ENCODE peak calls at places on chromosomes 6 and 20, in four cellular contexts. D is ascending aorta, M is A549, F is transverse colon. U is an unnamed sample.

GRCh38 chr6:82086944-82087343 is 160.6 kb downstream of the IBTK start:
- DNase-seq in D (no peak), F (no peak), M (peak; percentile 49), U (no peak)

GRCh38 chr6:39664173-39664572 is 61.0 kb downstream of the KIF6 start:
- DNase-seq in M (no peak), F (no peak), D (no peak), U (no peak)

GRCh38 chr6:7909323-7910276 is 988 bp downstream of the TXNDC5 start:
- DNase-seq in F (peak; percentile 65), M (peak; percentile 49), D (no peak), U (no peak)

GRCh38 chr6:108330806-108331205 is 36.0 kb downstream of the AFG1L start:
- DNase-seq in M (no peak), F (no peak), D (no peak), U (no peak)

GRCh38 chr6:53723331-53723730 is 57.8 kb upstream of the KLHL31 start:
- DNase-seq in D (no peak), M (no peak), F (no peak), U (no peak)

GRCh38 chr20:33773412-33774089 is 37.6 kb upstream of the CHMP4B start:
- DNase-seq in D (no peak), F (no peak), M (no peak), U (no peak)

GRCh38 chr6:4956625-4957024 is 47.2 kb downstream of the RPP40 start:
- DNase-seq in D (no peak), F (no peak), M (no peak), U (no peak)

GRCh38 chr6:12150812-12151432 is 138.8 kb downstream of the HIVEP1 start:
- DNase-seq in F (peak; percentile 43), M (peak; percentile 25), D (no peak), U (peak; percentile 26)

GRCh38 chr6:13027200-13027599 is 301.1 kb downstream of the TBC1D7 start:
- DNase-seq in D (no peak), F (no peak), M (no peak), U (no peak)

GRCh38 chr6:21396313-21396712 is 197.2 kb upstream of the SOX4 start:
- DNase-seq in M (no peak), D (no peak), F (no peak), U (no peak)

GRCh38 chr6:89886378-89887120 is 7.7 kb upstream of the GJA10 start:
- DNase-seq in D (no peak), M (no peak), F (no peak), U (no peak)

GRCh38 chr6:41719796-41720620 is 15.4 kb downstream of the TFEB start:
- DNase-seq in F (peak; percentile 10), M (no peak), D (no peak), U (no peak)

GRCh38 chr6:37831457-37831856 is 11.9 kb downstream of the ZFAND3 start:
- DNase-seq in M (no peak), F (no peak), D (no peak), U (no peak)

GRCh38 chr6:112480551-112480950 is 133.4 kb downstream of the RFPL4B start:
- DNase-seq in M (no peak), F (no peak), D (no peak), U (no peak)

GRCh38 chr6:148746363-148747144 is at the start of gene UST:
- DNase-seq in F (peak; percentile 67), M (peak; percentile 47), D (peak; percentile 95), U (peak; percentile 69)

GRCh38 chr6:80163754-80164187 is 57.3 kb downstream of the BCKDHB start:
- DNase-seq in D (no peak), M (peak; percentile 4), F (no peak), U (no peak)

GRCh38 chr6:158026901-158027589 is 45.4 kb downstream of the SYNJ2 start:
- DNase-seq in D (no peak), M (no peak), F (no peak), U (peak; percentile 100)

GRCh38 chr6:157759028-157759427 is 64.0 kb upstream of the SNX9 start:
- DNase-seq in M (no peak), D (no peak), F (no peak), U (no peak)

GRCh38 chr6:30612213-30612612 is 4.8 kb downstream of the PPP1R10 start:
- DNase-seq in F (no peak), D (no peak), M (no peak), U (no peak)

GRCh38 chr20:52823303-52823702 is 148.9 kb upstream of the TSHZ2 start:
- DNase-seq in D (no peak), F (no peak), M (no peak), U (no peak)

GRCh38 chr20:2563116-2563515 is 26.7 kb downstream of the TMC2 start:
- DNase-seq in D (no peak), F (no peak), M (no peak), U (no peak)

GRCh38 chr6:149249370-149250357 is 67.8 kb upstream of the TAB2 start:
- DNase-seq in D (no peak), F (no peak), M (no peak), U (no peak)

GRCh38 chr6:33276864-33277662 is at the start of gene B3GALT4:
- DNase-seq in M (peak; percentile 46), F (peak; percentile 93), D (peak; percentile 84), U (peak; percentile 44)

GRCh38 chr6:53294095-53294494 is 54.7 kb downstream of the ELOVL5 start:
- DNase-seq in D (no peak), F (no peak), M (no peak), U (peak; percentile 87)

GRCh38 chr6:160239929-160240690 is 18.5 kb downstream of the SLC22A2 start:
- DNase-seq in M (no peak), F (no peak), D (no peak), U (no peak)

GRCh38 chr6:36874016-36874442 is 574 bp downstream of the PPIL1 start:
- DNase-seq in F (peak; percentile 25), M (peak; percentile 9), D (no peak), U (no peak)

GRCh38 chr6:108921547-108922331 is 73.5 kb downstream of the ARMC2 start:
- DNase-seq in D (no peak), F (no peak), M (no peak), U (no peak)

GRCh38 chr20:14488756-14489479 is 151.5 kb upstream of the FLRT3 start:
- DNase-seq in M (no peak), D (no peak), F (no peak), U (no peak)

GRCh38 chr6:40743226-40743625 is 156.1 kb upstream of the LRFN2 start:
- DNase-seq in D (no peak), F (no peak), M (no peak), U (peak; percentile 55)

DNA sequence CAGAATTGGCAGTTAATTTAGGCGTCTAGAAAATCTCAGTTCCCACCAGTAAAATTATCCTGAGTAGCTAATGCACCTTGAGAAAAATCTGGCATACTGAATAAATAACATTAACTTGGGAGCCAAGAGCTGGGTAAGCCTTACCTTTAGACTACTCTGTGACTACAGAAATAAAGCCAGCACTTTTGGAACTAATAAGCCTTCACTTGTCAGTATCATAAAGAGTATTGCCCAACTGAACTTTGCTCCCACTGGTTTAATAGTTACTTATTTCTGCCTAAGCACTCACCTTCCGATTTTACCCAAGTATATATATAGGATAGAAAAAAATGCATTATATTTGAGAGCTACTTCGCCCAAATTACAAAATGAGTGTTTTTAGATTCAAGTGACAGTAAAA is 10.7 kb downstream of the FAM8A1 start:
- DNase-seq in F (no peak), D (no peak), M (no peak), U (no peak)
- H3K4me3 ChIP-seq in F (no peak overlapping the region), D (no peak overlapping the region), M (no peak overlapping the region), U (no peak overlapping the region)

DNA sequence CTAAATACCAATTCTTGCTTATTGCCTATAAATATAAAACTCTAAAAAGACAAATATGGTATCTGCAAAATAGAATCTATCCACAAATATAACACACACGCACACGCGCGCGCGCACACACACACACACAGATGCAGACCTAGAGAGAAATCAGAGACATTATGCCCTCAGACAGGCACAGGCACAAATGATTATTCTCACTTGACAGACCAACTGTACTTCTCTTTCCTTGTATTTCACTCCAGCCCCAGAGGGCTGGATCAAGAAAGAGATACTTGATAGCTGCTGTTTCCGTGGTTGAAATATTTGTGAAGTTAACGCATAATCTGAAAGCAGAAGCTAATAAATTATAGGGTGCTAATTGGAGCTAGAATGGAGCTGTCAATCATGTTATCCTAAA is 11.4 kb downstream of the VGLL2 start:
- DNase-seq in M (no peak), F (no peak), D (no peak), U (no peak)
- H3K4me3 ChIP-seq in M (no peak overlapping the region), F (no peak overlapping the region), D (no peak overlapping the region), U (no peak overlapping the region)

GRCh38 chr6:2806664-2807063 is 35.0 kb downstream of the SERPINB1 start:
- DNase-seq in F (no peak), M (no peak), D (no peak), U (no peak)

GRCh38 chr6:2805031-2805430 is 36.6 kb downstream of the SERPINB1 start:
- DNase-seq in F (no peak), M (no peak), D (no peak), U (no peak)

GRCh38 chr6:2802521-2803060 is 37.4 kb downstream of the WRNIP1 start:
- DNase-seq in D (no peak), M (no peak), F (no peak), U (no peak)

GRCh38 chr6:2804516-2804915 is 37.1 kb downstream of the SERPINB1 start:
- DNase-seq in D (no peak), F (no peak), M (no peak), U (no peak)

DNA sequence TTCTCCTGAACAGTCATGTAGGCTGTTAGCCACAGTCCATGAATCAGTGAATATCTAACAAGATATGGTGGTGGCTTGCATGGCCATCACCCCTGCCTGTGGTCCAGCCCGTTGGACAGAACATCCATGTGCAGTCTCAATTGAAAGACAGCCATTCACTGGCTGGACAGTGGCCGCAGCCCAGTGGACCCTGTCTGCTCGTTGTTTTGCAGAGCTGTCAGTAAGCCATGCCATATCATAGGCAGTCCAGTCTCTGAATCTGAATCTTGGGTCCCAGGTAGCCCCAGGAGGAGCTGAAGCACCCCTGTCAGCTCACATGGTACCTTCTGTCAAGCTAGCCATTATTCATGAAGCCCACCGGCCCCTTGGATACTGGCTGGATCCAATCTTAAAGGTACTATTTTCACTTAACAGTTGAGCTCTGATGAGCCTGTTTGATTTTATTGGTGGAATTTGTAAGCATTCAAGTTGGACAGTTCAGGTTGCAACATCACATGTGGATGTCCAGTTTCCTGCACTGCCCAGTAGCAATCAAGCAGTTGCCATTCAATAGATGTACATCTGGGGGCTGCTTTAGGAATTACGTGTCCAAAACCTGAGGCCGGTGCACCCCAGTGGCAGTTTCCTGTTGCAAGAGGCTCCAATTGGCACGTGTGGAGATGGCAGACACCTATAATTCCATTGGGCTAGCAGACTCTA is 37.8 kb downstream of the SERPINB1 start:
- DNase-seq in M (no peak), F (no peak), D (no peak), U (no peak)
- H3K4me3 ChIP-seq in M (no peak overlapping the region), F (no peak overlapping the region), D (no peak overlapping the region), U (no peak overlapping the region)

DNA sequence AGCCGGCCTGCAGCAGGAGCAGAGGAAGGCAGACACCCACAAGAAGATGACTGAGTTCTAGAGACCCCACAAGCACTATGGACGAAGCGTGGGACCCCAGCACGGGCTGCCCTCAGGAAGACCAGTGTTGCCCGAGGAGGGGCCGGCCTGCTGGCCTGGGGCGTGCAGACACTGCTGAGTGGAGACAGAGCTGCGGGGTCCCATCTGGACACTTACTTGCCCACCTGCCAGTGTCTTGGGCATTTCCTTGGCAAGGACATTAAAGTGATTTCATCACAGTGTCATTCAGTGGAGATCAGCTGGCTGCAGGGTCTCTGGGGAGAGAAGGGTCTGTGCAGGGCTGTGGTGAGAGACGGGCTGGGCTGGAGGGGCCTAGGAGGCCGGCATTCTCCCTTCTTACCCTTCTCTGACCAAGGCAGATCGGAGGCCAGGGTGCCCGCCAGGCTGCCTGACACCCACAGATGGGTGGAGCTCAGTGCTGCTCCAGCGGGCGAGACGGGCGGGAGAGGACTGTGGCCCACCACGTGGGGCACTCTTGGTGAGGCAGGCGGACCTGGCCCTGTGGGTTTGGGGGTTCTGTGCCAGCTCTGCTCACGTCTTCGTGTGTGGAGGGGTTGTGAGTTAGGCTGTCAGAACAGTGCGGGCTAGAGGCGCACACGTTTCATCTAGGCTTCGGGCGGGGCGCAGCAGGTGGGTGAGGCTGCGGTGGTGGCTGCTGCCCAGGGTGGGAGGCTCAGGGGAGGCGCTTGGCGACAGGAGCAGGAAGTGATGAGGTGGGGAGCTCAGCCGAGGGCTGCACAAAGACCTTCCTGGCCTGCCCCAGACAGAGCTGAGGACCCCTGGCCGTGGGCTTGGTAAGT is at the start of gene LIME1:
- DNase-seq in D (peak; percentile 61), M (no peak), F (peak; percentile 83), U (peak; percentile 90)
- H3K4me3 ChIP-seq in D (peak within 1 kb of the TSS; percentile 93), M (no peak within 1 kb of the TSS), F (peak within 1 kb of the TSS; percentile 13), U (peak within 1 kb of the TSS; percentile 93)

U was measured in Jurkat, Clone E6-1.